ENCODE peak calls at places on chromosomes 7 and 10, in nine cellular contexts. One of them, this sample, is unnamed.

GRCh38 chr7:74029991-74030415 is 2.0 kb downstream of the ELN start:
- DNase-seq in CD8-positive, alpha-beta T cell: no peak
- DNase-seq in spleen: no peak
- DNase-seq in Peyer's patch: no peak
- DNase-seq in heart left ventricle: peak
- DNase-seq in cardiac muscle cell: no peak
- DNase-seq in A673: peak
- DNase-seq in right atrium auricular region: no peak
- DNase-seq in suprapubic skin: no peak
- DNase-seq in this sample: no peak

GRCh38 chr10:123870260-123870659 is 21.3 kb downstream of the CPXM2 start:
- DNase-seq in CD8-positive, alpha-beta T cell: no peak
- DNase-seq in spleen: no peak
- DNase-seq in Peyer's patch: no peak
- DNase-seq in heart left ventricle: no peak
- DNase-seq in cardiac muscle cell: no peak
- DNase-seq in A673: no peak
- DNase-seq in right atrium auricular region: no peak
- DNase-seq in suprapubic skin: no peak
- DNase-seq in this sample: no peak

GRCh38 chr7:34069676-34070075 is 164.3 kb downstream of the BMPER start:
- DNase-seq in CD8-positive, alpha-beta T cell: no peak
- DNase-seq in spleen: no peak
- DNase-seq in Peyer's patch: no peak
- DNase-seq in heart left ventricle: no peak
- DNase-seq in cardiac muscle cell: peak
- DNase-seq in A673: peak
- DNase-seq in right atrium auricular region: no peak
- DNase-seq in suprapubic skin: no peak
- DNase-seq in this sample: peak

GRCh38 chr7:100132697-100133137 is 6.0 kb downstream of the MBLAC1 start:
- DNase-seq in CD8-positive, alpha-beta T cell: peak
- DNase-seq in spleen: peak
- DNase-seq in Peyer's patch: peak
- DNase-seq in heart left ventricle: no peak
- DNase-seq in cardiac muscle cell: peak
- DNase-seq in A673: peak
- DNase-seq in right atrium auricular region: no peak
- DNase-seq in suprapubic skin: no peak
- DNase-seq in this sample: peak

GRCh38 chr7:86972072-86972471 is 87.4 kb downstream of the ELAPOR2 start:
- DNase-seq in CD8-positive, alpha-beta T cell: no peak
- DNase-seq in spleen: no peak
- DNase-seq in Peyer's patch: no peak
- DNase-seq in heart left ventricle: no peak
- DNase-seq in cardiac muscle cell: no peak
- DNase-seq in A673: peak
- DNase-seq in right atrium auricular region: no peak
- DNase-seq in suprapubic skin: no peak
- DNase-seq in this sample: no peak

GRCh38 chr7:93890041-93890463 is 501 bp downstream of the TFPI2 start:
- DNase-seq in CD8-positive, alpha-beta T cell: no peak
- DNase-seq in spleen: peak
- DNase-seq in Peyer's patch: no peak
- DNase-seq in heart left ventricle: peak
- DNase-seq in cardiac muscle cell: peak
- DNase-seq in A673: peak
- DNase-seq in right atrium auricular region: no peak
- DNase-seq in suprapubic skin: no peak
- DNase-seq in this sample: no peak

GRCh38 chr10:51233337-51234100 is 159.2 kb downstream of the PRKG1 start:
- DNase-seq in CD8-positive, alpha-beta T cell: no peak
- DNase-seq in spleen: no peak
- DNase-seq in Peyer's patch: no peak
- DNase-seq in heart left ventricle: no peak
- DNase-seq in cardiac muscle cell: no peak
- DNase-seq in A673: no peak
- DNase-seq in right atrium auricular region: no peak
- DNase-seq in suprapubic skin: no peak
- DNase-seq in this sample: no peak

GRCh38 chr7:99579956-99580777 is 17.9 kb upstream of the TMEM225B start:
- DNase-seq in CD8-positive, alpha-beta T cell: peak
- DNase-seq in spleen: peak
- DNase-seq in Peyer's patch: peak
- DNase-seq in heart left ventricle: peak
- DNase-seq in cardiac muscle cell: peak
- DNase-seq in A673: peak
- DNase-seq in right atrium auricular region: no peak
- DNase-seq in suprapubic skin: no peak
- DNase-seq in this sample: peak

GRCh38 chr10:82925547-82925946 is 1050.6 kb downstream of the NRG3 start:
- DNase-seq in CD8-positive, alpha-beta T cell: no peak
- DNase-seq in spleen: no peak
- DNase-seq in Peyer's patch: no peak
- DNase-seq in heart left ventricle: no peak
- DNase-seq in cardiac muscle cell: no peak
- DNase-seq in A673: no peak
- DNase-seq in right atrium auricular region: no peak
- DNase-seq in suprapubic skin: no peak
- DNase-seq in this sample: no peak

GRCh38 chr7:133582766-133583523 is 330.1 kb downstream of the EXOC4 start:
- DNase-seq in CD8-positive, alpha-beta T cell: no peak
- DNase-seq in spleen: no peak
- DNase-seq in Peyer's patch: no peak
- DNase-seq in heart left ventricle: no peak
- DNase-seq in cardiac muscle cell: peak
- DNase-seq in A673: peak
- DNase-seq in right atrium auricular region: no peak
- DNase-seq in suprapubic skin: no peak
- DNase-seq in this sample: no peak

GRCh38 chr7:148809856-148810255 is 74.2 kb downstream of the EZH2 start:
- DNase-seq in CD8-positive, alpha-beta T cell: no peak
- DNase-seq in spleen: no peak
- DNase-seq in Peyer's patch: no peak
- DNase-seq in heart left ventricle: no peak
- DNase-seq in cardiac muscle cell: no peak
- DNase-seq in A673: no peak
- DNase-seq in right atrium auricular region: no peak
- DNase-seq in suprapubic skin: no peak
- DNase-seq in this sample: no peak

GRCh38 chr10:72335394-72336258 is 19.1 kb downstream of the DNAJB12 start:
- DNase-seq in CD8-positive, alpha-beta T cell: peak
- DNase-seq in spleen: peak
- DNase-seq in Peyer's patch: peak
- DNase-seq in heart left ventricle: peak
- DNase-seq in cardiac muscle cell: peak
- DNase-seq in A673: no peak
- DNase-seq in right atrium auricular region: peak
- DNase-seq in suprapubic skin: no peak
- DNase-seq in this sample: peak

GRCh38 chr10:132848951-132849545 is 63.1 kb upstream of the NKX6-2 start:
- DNase-seq in CD8-positive, alpha-beta T cell: no peak
- DNase-seq in spleen: peak
- DNase-seq in Peyer's patch: peak
- DNase-seq in heart left ventricle: no peak
- DNase-seq in cardiac muscle cell: no peak
- DNase-seq in A673: no peak
- DNase-seq in right atrium auricular region: no peak
- DNase-seq in suprapubic skin: peak
- DNase-seq in this sample: no peak

GRCh38 chr10:130403153-130403890 is 267.1 kb downstream of the GLRX3 start:
- DNase-seq in CD8-positive, alpha-beta T cell: no peak
- DNase-seq in spleen: no peak
- DNase-seq in Peyer's patch: peak
- DNase-seq in heart left ventricle: no peak
- DNase-seq in cardiac muscle cell: no peak
- DNase-seq in A673: no peak
- DNase-seq in right atrium auricular region: peak
- DNase-seq in suprapubic skin: no peak
- DNase-seq in this sample: peak

GRCh38 chr10:43857206-43857952 is 208.7 kb upstream of the ZNF32 start:
- DNase-seq in CD8-positive, alpha-beta T cell: peak
- DNase-seq in spleen: peak
- DNase-seq in Peyer's patch: peak
- DNase-seq in heart left ventricle: no peak
- DNase-seq in cardiac muscle cell: peak
- DNase-seq in A673: no peak
- DNase-seq in right atrium auricular region: no peak
- DNase-seq in suprapubic skin: no peak
- DNase-seq in this sample: no peak

DNA sequence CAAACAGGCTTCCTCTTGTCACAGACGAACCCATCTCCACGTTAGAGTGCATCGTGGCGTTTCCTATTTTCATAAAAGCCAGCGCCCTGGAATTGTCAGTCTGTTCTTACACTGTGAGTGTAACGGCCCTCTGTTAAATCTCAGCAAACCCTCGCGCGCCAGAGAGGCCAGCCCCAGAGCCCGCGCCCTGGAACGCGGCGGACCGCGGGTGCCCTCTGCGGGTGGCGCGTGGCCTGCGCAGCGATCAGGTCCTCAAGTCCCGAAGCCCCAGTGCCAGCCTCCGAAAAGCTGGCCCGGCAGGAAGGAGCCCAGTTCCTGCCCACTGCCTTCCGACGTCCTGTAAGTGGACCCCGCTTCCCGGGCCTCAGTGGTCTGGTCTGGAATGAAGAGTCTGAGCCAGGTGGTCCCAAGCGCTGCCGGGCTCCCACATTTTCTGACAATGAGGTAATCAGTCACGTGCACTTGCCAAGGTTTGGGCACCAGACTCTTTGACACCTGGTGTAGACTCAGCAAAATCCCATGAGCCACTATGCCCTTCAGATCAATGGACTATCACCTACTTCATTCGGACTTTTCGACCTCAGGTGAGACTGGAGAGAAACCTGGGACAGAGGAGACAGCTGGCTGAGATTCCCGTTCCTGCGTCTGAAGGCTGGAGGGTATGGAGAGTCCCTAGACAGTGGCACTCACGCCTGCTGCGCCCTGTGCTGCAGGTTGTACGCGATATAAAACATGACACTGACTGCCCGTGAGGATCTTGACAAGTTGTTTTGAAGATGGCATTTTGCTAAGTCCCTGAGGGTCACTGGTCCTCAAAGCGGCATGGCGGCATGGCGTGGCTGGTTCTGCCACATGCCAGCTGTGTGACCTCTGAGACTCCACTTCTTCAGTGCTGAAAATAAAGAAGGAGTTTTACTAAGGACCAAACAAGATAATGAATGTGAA is 109.4 kb upstream of the LANCL2 start:
- DNase-seq in CD8-positive, alpha-beta T cell: peak
- DNase-seq in spleen: peak
- DNase-seq in Peyer's patch: peak
- DNase-seq in heart left ventricle: peak
- DNase-seq in cardiac muscle cell: peak
- DNase-seq in A673: peak
- DNase-seq in right atrium auricular region: peak
- DNase-seq in suprapubic skin: peak
- DNase-seq in this sample: peak
- H3K4me3 ChIP-seq in CD8-positive, alpha-beta T cell: peak
- H3K4me3 ChIP-seq in spleen: peak
- H3K4me3 ChIP-seq in Peyer's patch: peak
- H3K4me3 ChIP-seq in heart left ventricle: peak
- H3K4me3 ChIP-seq in cardiac muscle cell: peak
- H3K4me3 ChIP-seq in A673: peak
- H3K4me3 ChIP-seq in right atrium auricular region: peak
- H3K4me3 ChIP-seq in suprapubic skin: peak
- H3K4me3 ChIP-seq in this sample: no peak

GRCh38 chr7:115522174-115522573 is 508.4 kb downstream of the TFEC start:
- DNase-seq in CD8-positive, alpha-beta T cell: no peak
- DNase-seq in spleen: peak
- DNase-seq in Peyer's patch: no peak
- DNase-seq in heart left ventricle: no peak
- DNase-seq in cardiac muscle cell: no peak
- DNase-seq in A673: no peak
- DNase-seq in right atrium auricular region: no peak
- DNase-seq in suprapubic skin: no peak
- DNase-seq in this sample: no peak

GRCh38 chr7:115526272-115526671 is 504.3 kb downstream of the TFEC start:
- DNase-seq in CD8-positive, alpha-beta T cell: no peak
- DNase-seq in spleen: no peak
- DNase-seq in Peyer's patch: no peak
- DNase-seq in heart left ventricle: no peak
- DNase-seq in cardiac muscle cell: no peak
- DNase-seq in A673: no peak
- DNase-seq in right atrium auricular region: no peak
- DNase-seq in suprapubic skin: no peak
- DNase-seq in this sample: no peak
- H3K4me3 ChIP-seq in CD8-positive, alpha-beta T cell: no peak
- H3K4me3 ChIP-seq in spleen: no peak
- H3K4me3 ChIP-seq in Peyer's patch: no peak
- H3K4me3 ChIP-seq in heart left ventricle: no peak
- H3K4me3 ChIP-seq in cardiac muscle cell: no peak
- H3K4me3 ChIP-seq in A673: no peak
- H3K4me3 ChIP-seq in right atrium auricular region: no peak
- H3K4me3 ChIP-seq in suprapubic skin: no peak
- H3K4me3 ChIP-seq in this sample: no peak

GRCh38 chr10:114879541-114880158 is 58.1 kb downstream of the FHIP2A start:
- DNase-seq in CD8-positive, alpha-beta T cell: no peak
- DNase-seq in spleen: no peak
- DNase-seq in Peyer's patch: no peak
- DNase-seq in heart left ventricle: no peak
- DNase-seq in cardiac muscle cell: peak
- DNase-seq in A673: peak
- DNase-seq in right atrium auricular region: no peak
- DNase-seq in suprapubic skin: no peak
- DNase-seq in this sample: peak
- H3K4me3 ChIP-seq in CD8-positive, alpha-beta T cell: no peak
- H3K4me3 ChIP-seq in spleen: no peak
- H3K4me3 ChIP-seq in Peyer's patch: no peak
- H3K4me3 ChIP-seq in heart left ventricle: no peak
- H3K4me3 ChIP-seq in cardiac muscle cell: no peak
- H3K4me3 ChIP-seq in A673: peak
- H3K4me3 ChIP-seq in right atrium auricular region: no peak
- H3K4me3 ChIP-seq in suprapubic skin: no peak
- H3K4me3 ChIP-seq in this sample: no peak

GRCh38 chr10:59867590-59867989 is 38.8 kb downstream of the CCDC6 start:
- DNase-seq in CD8-positive, alpha-beta T cell: no peak
- DNase-seq in spleen: no peak
- DNase-seq in Peyer's patch: no peak
- DNase-seq in heart left ventricle: no peak
- DNase-seq in cardiac muscle cell: no peak
- DNase-seq in A673: no peak
- DNase-seq in right atrium auricular region: no peak
- DNase-seq in suprapubic skin: no peak
- DNase-seq in this sample: no peak

GRCh38 chr10:59868974-59869940 is 37.1 kb downstream of the CCDC6 start:
- DNase-seq in CD8-positive, alpha-beta T cell: no peak
- DNase-seq in spleen: no peak
- DNase-seq in Peyer's patch: no peak
- DNase-seq in heart left ventricle: no peak
- DNase-seq in cardiac muscle cell: no peak
- DNase-seq in A673: no peak
- DNase-seq in right atrium auricular region: no peak
- DNase-seq in suprapubic skin: no peak
- DNase-seq in this sample: peak

GRCh38 chr10:59870152-59870551 is 36.2 kb downstream of the CCDC6 start:
- DNase-seq in CD8-positive, alpha-beta T cell: no peak
- DNase-seq in spleen: no peak
- DNase-seq in Peyer's patch: no peak
- DNase-seq in heart left ventricle: no peak
- DNase-seq in cardiac muscle cell: no peak
- DNase-seq in A673: no peak
- DNase-seq in right atrium auricular region: no peak
- DNase-seq in suprapubic skin: no peak
- DNase-seq in this sample: no peak

GRCh38 chr10:59864141-59864962 is 42.0 kb downstream of the CCDC6 start:
- DNase-seq in CD8-positive, alpha-beta T cell: no peak
- DNase-seq in spleen: no peak
- DNase-seq in Peyer's patch: no peak
- DNase-seq in heart left ventricle: no peak
- DNase-seq in cardiac muscle cell: no peak
- DNase-seq in A673: no peak
- DNase-seq in right atrium auricular region: no peak
- DNase-seq in suprapubic skin: no peak
- DNase-seq in this sample: no peak

GRCh38 chr10:59865101-59865500 is 41.3 kb downstream of the CCDC6 start:
- DNase-seq in CD8-positive, alpha-beta T cell: no peak
- DNase-seq in spleen: no peak
- DNase-seq in Peyer's patch: no peak
- DNase-seq in heart left ventricle: no peak
- DNase-seq in cardiac muscle cell: peak
- DNase-seq in A673: peak
- DNase-seq in right atrium auricular region: no peak
- DNase-seq in suprapubic skin: no peak
- DNase-seq in this sample: peak
- H3K4me3 ChIP-seq in CD8-positive, alpha-beta T cell: no peak
- H3K4me3 ChIP-seq in spleen: no peak
- H3K4me3 ChIP-seq in Peyer's patch: no peak
- H3K4me3 ChIP-seq in heart left ventricle: no peak
- H3K4me3 ChIP-seq in cardiac muscle cell: no peak
- H3K4me3 ChIP-seq in A673: no peak
- H3K4me3 ChIP-seq in right atrium auricular region: no peak
- H3K4me3 ChIP-seq in suprapubic skin: no peak
- H3K4me3 ChIP-seq in this sample: no peak